ENCODE peak calls at places on chromosomes 13 and 19, in nine cellular contexts. Y is cardiac muscle cell; B is anterior cingulate cortex; G is EL; N is BE2C; L is A549; T is AG04449; U is AG10803; V is activated naive CD8-positive, alpha-beta T cell treated with anti-CD3 and anti-CD28 coated beads, Interleukin-2, amount 50 U/mL, for 24 hours. C is an unnamed sample.

GRCh38 chr13:102847272-102848234 is 1.7 kb downstream of the ERCC5 start:
- DNase-seq in Y (peak), B (no peak), G (peak), N (no peak), L (no peak), T (no peak), U (peak), V (no peak), C (no peak)

GRCh38 chr19:16382775-16383543 is 58.3 kb downstream of the KLF2 start:
- DNase-seq in Y (peak), B (no peak), G (peak), N (peak), L (peak), T (peak), U (peak), V (peak), C (no peak)

GRCh38 chr13:20623000-20623399 is 56.0 kb downstream of the IFT88 start:
- DNase-seq in Y (no peak), B (no peak), G (no peak), N (no peak), L (no peak), T (no peak), U (no peak), V (no peak), C (no peak)

GRCh38 chr13:24995225-24995804 is 100.6 kb upstream of the PABPC3 start:
- DNase-seq in Y (peak), B (no peak), G (peak), N (peak), L (peak), T (peak), U (peak), V (peak), C (no peak)

GRCh38 chr19:16143399-16144215 is at the start of gene HSH2D:
- DNase-seq in Y (no peak), B (no peak), G (no peak), N (no peak), L (no peak), T (no peak), U (no peak), V (peak), C (peak)

GRCh38 chr13:35983206-35983605 is 148.0 kb downstream of the DCLK1 start:
- DNase-seq in Y (no peak), B (no peak), G (no peak), N (no peak), L (no peak), T (no peak), U (no peak), V (no peak), C (no peak)

GRCh38 chr19:45187421-45188100 is 9.0 kb downstream of the BLOC1S3 start:
- DNase-seq in Y (no peak), B (no peak), G (no peak), N (no peak), L (peak), T (no peak), U (no peak), V (no peak), C (no peak)

GRCh38 chr13:111178417-111178816 is 63.3 kb downstream of the ARHGEF7 start:
- DNase-seq in Y (no peak), B (no peak), G (no peak), N (no peak), L (no peak), T (no peak), U (no peak), V (no peak), C (no peak)

GRCh38 chr13:72643339-72643989 is 84.0 kb downstream of the MZT1 start:
- DNase-seq in Y (peak), B (no peak), G (peak), N (peak), L (peak), T (no peak), U (peak), V (peak), C (no peak)

GRCh38 chr13:49403966-49404365 is 39.9 kb downstream of the CAB39L start:
- DNase-seq in Y (no peak), B (no peak), G (no peak), N (no peak), L (no peak), T (no peak), U (no peak), V (no peak), C (no peak)

GRCh38 chr19:45051929-45052579 is 13.2 kb downstream of the CLASRP start:
- DNase-seq in Y (no peak), B (no peak), G (no peak), N (no peak), L (no peak), T (no peak), U (no peak), V (no peak), C (no peak)

GRCh38 chr19:50414850-50415660 is 3.7 kb upstream of the SPIB start:
- DNase-seq in Y (peak), B (no peak), G (no peak), N (peak), L (peak), T (no peak), U (peak), V (peak), C (no peak)

GRCh38 chr19:52297601-52298358 is 811 bp downstream of the ZNF480 start:
- DNase-seq in Y (peak), B (peak), G (peak), N (no peak), L (no peak), T (no peak), U (no peak), V (no peak), C (no peak)

GRCh38 chr13:26718146-26718545 is 42.4 kb downstream of the GPR12 start:
- DNase-seq in Y (no peak), B (no peak), G (no peak), N (no peak), L (no peak), T (no peak), U (no peak), V (no peak), C (no peak)

GRCh38 chr19:5996598-5997320 is 18.8 kb upstream of the RANBP3 start:
- DNase-seq in Y (no peak), B (no peak), G (no peak), N (no peak), L (no peak), T (no peak), U (no peak), V (no peak), C (no peak)

GRCh38 chr13:113654175-113654560 is 3.8 kb downstream of the ATP4B start:
- DNase-seq in Y (no peak), B (no peak), G (no peak), N (peak), L (no peak), T (no peak), U (no peak), V (no peak), C (no peak)

GRCh38 chr19:4267101-4267900 is 11.8 kb upstream of the SHD start:
- DNase-seq in Y (peak), B (no peak), G (peak), N (peak), L (peak), T (no peak), U (peak), V (peak), C (no peak)

GRCh38 chr13:44147648-44148047 is 226.0 kb upstream of the SERP2 start:
- DNase-seq in Y (no peak), B (no peak), G (no peak), N (no peak), L (no peak), T (no peak), U (no peak), V (no peak), C (no peak)

GRCh38 chr19:8530061-8530679 is 16.2 kb upstream of the ZNF414 start:
- DNase-seq in Y (no peak), B (no peak), G (no peak), N (no peak), L (no peak), T (no peak), U (no peak), V (no peak), C (no peak)

GRCh38 chr19:31676271-31677004 is 327.2 kb upstream of the TSHZ3 start:
- DNase-seq in Y (peak), B (no peak), G (no peak), N (no peak), L (peak), T (no peak), U (no peak), V (no peak), C (no peak)